ENCODE peak calls at places on chromosomes 12 and 14, in six cellular contexts. K is K562, C is iris pigment epithelial cell, X is germinal center, U is HS-5, O is lung. V is an unnamed sample.

GRCh38 chr14:89244720-89245119 is 172.3 kb downstream of the FOXN3 start:
- DNase-seq in K (no peak), C (no peak), X (no peak), U (no peak), O (no peak), V (no peak)

GRCh38 chr14:71554323-71554722 is 377.9 kb upstream of the RGS6 start:
- DNase-seq in K (no peak), C (peak; percentile 38), X (no peak), U (no peak), O (no peak), V (no peak)

GRCh38 chr14:101072070-101072469 is 168.5 kb upstream of the RTL1 start:
- DNase-seq in K (no peak), C (no peak), X (no peak), U (no peak), O (no peak), V (no peak)

GRCh38 chr12:6635856-6636521 is at the start of gene LPAR5:
- DNase-seq in K (peak; percentile 75), C (peak; percentile 44), X (peak; percentile 78), U (no peak), O (no peak), V (no peak)

GRCh38 chr14:51357250-51357649 is 117.2 kb downstream of the TMX1 start:
- DNase-seq in K (no peak), C (peak; percentile 60), X (no peak), U (no peak), O (no peak), V (no peak)

GRCh38 chr12:107967170-107967569 is 161.9 kb upstream of the WSCD2 start:
- DNase-seq in K (no peak), C (no peak), X (no peak), U (no peak), O (no peak), V (no peak)

GRCh38 chr12:107684990-107685359 is 624 bp upstream of the PWP1 start:
- DNase-seq in K (peak; percentile 62), C (peak; percentile 39), X (no peak), U (no peak), O (no peak), V (no peak)

GRCh38 chr12:6960291-6961277 is 9.4 kb downstream of the PTPN6 start:
- DNase-seq in K (no peak), C (peak; percentile 42), X (no peak), U (no peak), O (no peak), V (no peak)

GRCh38 chr12:63301311-63301710 is 150.3 kb upstream of the AVPR1A start:
- DNase-seq in K (no peak), C (peak; percentile 31), X (no peak), U (no peak), O (no peak), V (no peak)

GRCh38 chr14:102464846-102465341 is 44.7 kb downstream of the ANKRD9 start:
- DNase-seq in K (no peak), C (no peak), X (no peak), U (no peak), O (no peak), V (no peak)

GRCh38 chr12:48788852-48789775 is at the start of gene ADCY6:
- DNase-seq in K (peak; percentile 29), C (peak; percentile 69), X (no peak), U (no peak), O (peak; percentile 80), V (peak; percentile 84)

GRCh38 chr14:56482306-56482705 is 97.3 kb upstream of the TMEM260 start:
- DNase-seq in K (peak; percentile 12), C (no peak), X (peak; percentile 4), U (no peak), O (no peak), V (no peak)

GRCh38 chr12:67991158-67991557 is 1.9 kb downstream of the IFNG-AS1 start:
- DNase-seq in K (no peak), C (no peak), X (no peak), U (no peak), O (no peak), V (no peak)

GRCh38 chr14:104399432-104400155 is 180.0 kb upstream of the C14orf180 start:
- DNase-seq in K (no peak), C (no peak), X (no peak), U (no peak), O (peak; percentile 19), V (no peak)

V was measured in GM19239.